ENCODE peak calls at places on chromosomes 4 and X, in six cellular contexts. B, W, U, Z, M and V are unnamed samples.

GRCh38 chr4:23888421-23889319 is 1.2 kb downstream of the PPARGC1A start:
- DNase-seq in B (peak; percentile 8), W (no peak), U (no peak), Z (no peak), M (no peak), V (peak; percentile 84)

GRCh38 chrX:40471965-40472648 is 108.7 kb upstream of the ATP6AP2 start:
- DNase-seq in B (peak; percentile 21), W (no peak), U (peak; percentile 11), Z (peak; percentile 14), M (peak; percentile 33), V (peak; percentile 77)

GRCh38 chrX:40700640-40701342 is 34.6 kb downstream of the MED14 start:
- DNase-seq in B (no peak), W (no peak), U (no peak), Z (no peak), M (no peak), V (no peak)

GRCh38 chr4:153427363-153428071 is 38.6 kb upstream of the TMEM131L start:
- DNase-seq in B (no peak), W (no peak), U (no peak), Z (no peak), M (no peak), V (no peak)

GRCh38 chrX:47235691-47236103 is 2.9 kb downstream of the USP11 start:
- DNase-seq in B (no peak), W (no peak), U (no peak), Z (no peak), M (no peak), V (no peak)

GRCh38 chr4:111985386-111985890 is 159.8 kb upstream of the FAM241A start:
- DNase-seq in B (no peak), W (no peak), U (no peak), Z (no peak), M (no peak), V (no peak)

GRCh38 chr4:88792821-88793220 is 95.2 kb upstream of the NAP1L5 start:
- DNase-seq in B (no peak), W (no peak), U (no peak), Z (no peak), M (no peak), V (no peak)

GRCh38 chr4:180058731-180059215 is 2184.4 kb upstream of the TENM3 start:
- DNase-seq in B (peak; percentile 72), W (peak; percentile 61), U (peak; percentile 72), Z (no peak), M (peak; percentile 73), V (peak; percentile 71)

GRCh38 chr4:85761803-85762202 is 286.9 kb downstream of the ARHGAP24 start:
- DNase-seq in B (no peak), W (no peak), U (no peak), Z (no peak), M (no peak), V (no peak)